ENCODE peak calls at places on chromosomes 12 and 14, in five cellular contexts. One of them, this sample, is unnamed.

GRCh38 chr14:101959277-101959676 is 5.1 kb upstream of the DYNC1H1 start:
- DNase-seq in A549: no peak
- DNase-seq in HepG2: no peak
- DNase-seq in SK-N-SH: no peak
- DNase-seq in K562: no peak
- DNase-seq in this sample: no peak

GRCh38 chr12:111429760-111430417 is 24.2 kb downstream of the SH2B3 start:
- DNase-seq in A549: no peak
- DNase-seq in HepG2: no peak
- DNase-seq in SK-N-SH: peak
- DNase-seq in K562: no peak
- DNase-seq in this sample: no peak

GRCh38 chr12:132194056-132194455 is 49.8 kb downstream of the NOC4L start:
- DNase-seq in A549: peak
- DNase-seq in HepG2: no peak
- DNase-seq in SK-N-SH: no peak
- DNase-seq in K562: peak
- DNase-seq in this sample: no peak

GRCh38 chr12:6323340-6323994 is 13.0 kb downstream of the PLEKHG6 start:
- DNase-seq in A549: peak
- DNase-seq in HepG2: peak
- DNase-seq in SK-N-SH: peak
- DNase-seq in K562: peak
- DNase-seq in this sample: peak

GRCh38 chr12:14554281-14555008 is 13.2 kb downstream of the PLBD1 start:
- DNase-seq in A549: no peak
- DNase-seq in HepG2: no peak
- DNase-seq in SK-N-SH: no peak
- DNase-seq in K562: peak
- DNase-seq in this sample: no peak

GRCh38 chr12:51534216-51534615 is 56.8 kb upstream of the SCN8A start:
- DNase-seq in A549: no peak
- DNase-seq in HepG2: no peak
- DNase-seq in SK-N-SH: no peak
- DNase-seq in K562: no peak
- DNase-seq in this sample: no peak

GRCh38 chr14:104770851-104771272 is 17.9 kb downstream of the SIVA1 start:
- DNase-seq in A549: no peak
- DNase-seq in HepG2: no peak
- DNase-seq in SK-N-SH: peak
- DNase-seq in K562: no peak
- DNase-seq in this sample: no peak

GRCh38 chr14:99028041-99028440 is 244.0 kb downstream of the BCL11B start:
- DNase-seq in A549: no peak
- DNase-seq in HepG2: no peak
- DNase-seq in SK-N-SH: no peak
- DNase-seq in K562: no peak
- DNase-seq in this sample: no peak

GRCh38 chr12:6167327-6168280 is 32.6 kb upstream of the CD9 start:
- DNase-seq in A549: peak
- DNase-seq in HepG2: peak
- DNase-seq in SK-N-SH: no peak
- DNase-seq in K562: peak
- DNase-seq in this sample: peak

GRCh38 chr12:120651821-120652220 is 11.4 kb downstream of the CABP1 start:
- DNase-seq in A549: no peak
- DNase-seq in HepG2: no peak
- DNase-seq in SK-N-SH: no peak
- DNase-seq in K562: no peak
- DNase-seq in this sample: no peak

GRCh38 chr12:72288436-72288835 is 16.3 kb downstream of the TRHDE start:
- DNase-seq in A549: no peak
- DNase-seq in HepG2: no peak
- DNase-seq in SK-N-SH: no peak
- DNase-seq in K562: no peak
- DNase-seq in this sample: no peak

GRCh38 chr14:72500234-72500838 is 393.6 kb downstream of the DPF3 start:
- DNase-seq in A549: no peak
- DNase-seq in HepG2: no peak
- DNase-seq in SK-N-SH: no peak
- DNase-seq in K562: no peak
- DNase-seq in this sample: no peak

GRCh38 chr12:50074936-50075807 is 10.0 kb upstream of the SMARCD1 start:
- DNase-seq in A549: peak
- DNase-seq in HepG2: peak
- DNase-seq in SK-N-SH: peak
- DNase-seq in K562: peak
- DNase-seq in this sample: peak

GRCh38 chr12:122547330-122547729 is 20.3 kb downstream of the KNTC1 start:
- DNase-seq in A549: no peak
- DNase-seq in HepG2: no peak
- DNase-seq in SK-N-SH: no peak
- DNase-seq in K562: no peak
- DNase-seq in this sample: no peak

GRCh38 chr12:67382206-67382871 is 113.2 kb downstream of the CAND1 start:
- DNase-seq in A549: no peak
- DNase-seq in HepG2: no peak
- DNase-seq in SK-N-SH: no peak
- DNase-seq in K562: no peak
- DNase-seq in this sample: no peak

GRCh38 chr12:100141998-100142850 is 450 bp downstream of the BLTP3B start:
- DNase-seq in A549: no peak
- DNase-seq in HepG2: peak
- DNase-seq in SK-N-SH: peak
- DNase-seq in K562: peak
- DNase-seq in this sample: no peak

GRCh38 chr14:24693353-24693737 is 59.4 kb upstream of the GZMB start:
- DNase-seq in A549: no peak
- DNase-seq in HepG2: no peak
- DNase-seq in SK-N-SH: no peak
- DNase-seq in K562: no peak
- DNase-seq in this sample: no peak

GRCh38 chr14:24688030-24688658 is 54.2 kb upstream of the GZMB start:
- DNase-seq in A549: no peak
- DNase-seq in HepG2: no peak
- DNase-seq in SK-N-SH: no peak
- DNase-seq in K562: peak
- DNase-seq in this sample: no peak

GRCh38 chr14:24692382-24693352 is 58.7 kb upstream of the GZMB start:
- DNase-seq in A549: no peak
- DNase-seq in HepG2: no peak
- DNase-seq in SK-N-SH: no peak
- DNase-seq in K562: no peak
- DNase-seq in this sample: no peak

GRCh38 chr14:24693941-24694507 is 60.0 kb upstream of the GZMB start:
- DNase-seq in A549: no peak
- DNase-seq in HepG2: no peak
- DNase-seq in SK-N-SH: no peak
- DNase-seq in K562: no peak
- DNase-seq in this sample: no peak

DNA sequence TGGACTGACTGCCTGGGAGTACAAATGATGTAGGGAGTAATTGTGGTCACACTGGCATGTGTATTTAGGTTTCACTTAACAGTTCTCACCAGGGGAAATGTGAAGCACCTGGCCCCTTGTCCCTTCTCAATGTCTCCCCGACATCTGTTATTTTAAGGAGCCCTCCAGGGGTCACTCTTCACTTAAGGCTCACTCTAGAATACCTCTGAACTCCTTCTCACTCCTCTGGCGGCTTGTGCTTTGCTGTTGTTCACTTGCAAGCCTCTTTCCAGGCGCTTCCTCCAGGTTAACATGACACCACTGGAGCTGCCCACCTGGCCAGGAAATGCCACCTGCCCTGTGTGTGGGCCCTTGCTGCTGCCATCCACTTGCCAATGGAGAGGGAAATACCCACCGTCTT is 56.5 kb upstream of the GZMB start:
- DNase-seq in A549: no peak
- DNase-seq in HepG2: no peak
- DNase-seq in SK-N-SH: no peak
- DNase-seq in K562: peak
- DNase-seq in this sample: no peak
- TF ChIP-seq CHD2 in A549: no peak
- TF ChIP-seq CHD2 in HepG2: no peak
- TF ChIP-seq CHD2 in SK-N-SH: no peak
- TF ChIP-seq CHD2 in K562: no peak
- TF ChIP-seq CHD2 in this sample: no peak

GRCh38 chr14:94581127-94581999 is at the start of gene SERPINA5:
- DNase-seq in A549: no peak
- DNase-seq in HepG2: peak
- DNase-seq in SK-N-SH: peak
- DNase-seq in K562: peak
- DNase-seq in this sample: no peak
- TF ChIP-seq REST in A549: no peak
- TF ChIP-seq REST in HepG2: no peak
- TF ChIP-seq REST in SK-N-SH: no peak
- TF ChIP-seq REST in K562: no peak
- TF ChIP-seq REST in this sample: no peak

DNA sequence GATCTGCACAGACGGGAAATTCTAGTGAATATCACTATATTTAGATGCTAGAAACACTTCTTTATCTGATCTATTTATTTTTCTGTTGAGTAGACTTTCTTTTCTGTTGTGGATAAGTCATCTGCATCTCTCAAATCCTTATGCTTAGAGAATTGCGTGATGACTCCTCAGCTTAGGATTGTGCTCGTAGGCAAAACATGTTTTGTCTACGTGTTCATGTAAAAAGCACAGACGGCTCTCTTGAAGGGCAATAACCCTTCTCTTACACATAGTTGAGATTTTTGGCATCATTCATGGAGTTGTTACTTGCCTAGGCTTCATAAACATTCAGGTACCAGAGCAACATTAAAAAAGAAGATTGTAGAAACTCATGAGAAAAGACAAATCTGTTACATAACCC is 18.6 kb downstream of the PPFIBP1 start:
- DNase-seq in A549: no peak
- DNase-seq in HepG2: no peak
- DNase-seq in SK-N-SH: no peak
- DNase-seq in K562: no peak
- DNase-seq in this sample: no peak
- TF ChIP-seq CHD2 in A549: no peak
- TF ChIP-seq CHD2 in HepG2: no peak
- TF ChIP-seq CHD2 in SK-N-SH: no peak
- TF ChIP-seq CHD2 in K562: no peak
- TF ChIP-seq CHD2 in this sample: no peak

DNA sequence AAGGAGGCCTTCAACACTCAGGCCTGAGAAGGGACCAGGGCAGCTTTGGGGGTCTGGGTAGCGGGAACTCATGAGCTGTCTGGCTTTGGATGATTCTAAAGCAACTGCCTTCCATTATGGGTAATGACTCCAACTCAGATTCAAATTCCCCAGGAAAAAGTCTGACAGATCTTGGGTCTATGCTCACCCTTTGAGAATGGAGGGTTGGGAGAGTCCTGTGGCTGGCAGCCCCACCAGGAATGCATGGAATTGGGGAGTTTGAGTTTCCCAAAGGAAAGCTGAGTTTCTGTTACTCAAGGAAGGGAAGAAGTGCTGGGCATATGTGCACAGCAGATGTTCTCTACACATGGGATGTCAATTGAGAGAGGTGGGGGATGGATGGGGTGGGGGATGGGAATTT is 22.4 kb upstream of the LTBP2 start:
- DNase-seq in A549: no peak
- DNase-seq in HepG2: no peak
- DNase-seq in SK-N-SH: no peak
- DNase-seq in K562: no peak
- DNase-seq in this sample: no peak
- TF ChIP-seq REST in A549: no peak
- TF ChIP-seq REST in HepG2: no peak
- TF ChIP-seq REST in SK-N-SH: no peak
- TF ChIP-seq REST in K562: no peak
- TF ChIP-seq REST in this sample: no peak